ENCODE peak calls at places on chromosome 11, in five cellular contexts. One of them, this sample, is unnamed.
A peak's percentile ranks its signal among the peaks of the same experiment; 100 is the strongest.

GRCh38 chr11:119741369-119742262 is 12.6 kb upstream of the NECTIN1 start:
- DNase-seq in WERI-Rb-1: no peak
- DNase-seq in psoas muscle: peak; percentile 64
- DNase-seq in fibroblast of pulmonary artery: peak; percentile 27
- DNase-seq in A549: peak; percentile 58
- DNase-seq in this sample: peak; percentile 39

GRCh38 chr11:129815596-129816461 is at the start of gene TMEM45B:
- DNase-seq in WERI-Rb-1: peak; percentile 25
- DNase-seq in psoas muscle: no peak
- DNase-seq in fibroblast of pulmonary artery: no peak
- DNase-seq in A549: no peak
- DNase-seq in this sample: no peak

GRCh38 chr11:72789493-72790131 is 4.2 kb downstream of the STARD10 start:
- DNase-seq in WERI-Rb-1: no peak
- DNase-seq in psoas muscle: peak; percentile 72
- DNase-seq in fibroblast of pulmonary artery: peak; percentile 40
- DNase-seq in A549: no peak
- DNase-seq in this sample: peak; percentile 24

GRCh38 chr11:126082251-126083109 is 19.8 kb upstream of the CDON start:
- DNase-seq in WERI-Rb-1: no peak
- DNase-seq in psoas muscle: no peak
- DNase-seq in fibroblast of pulmonary artery: no peak
- DNase-seq in A549: no peak
- DNase-seq in this sample: no peak

GRCh38 chr11:100876826-100877545 is 189.9 kb downstream of the ARHGAP42 start:
- DNase-seq in WERI-Rb-1: no peak
- DNase-seq in psoas muscle: no peak
- DNase-seq in fibroblast of pulmonary artery: peak; percentile 97
- DNase-seq in A549: no peak
- DNase-seq in this sample: peak; percentile 47

GRCh38 chr11:3138178-3139085 is 26.7 kb downstream of the OSBPL5 start:
- DNase-seq in WERI-Rb-1: peak; percentile 75
- DNase-seq in psoas muscle: peak; percentile 32
- DNase-seq in fibroblast of pulmonary artery: no peak
- DNase-seq in A549: no peak
- DNase-seq in this sample: no peak

GRCh38 chr11:87134524-87135106 is 96.9 kb downstream of the TMEM135 start:
- DNase-seq in WERI-Rb-1: no peak
- DNase-seq in psoas muscle: no peak
- DNase-seq in fibroblast of pulmonary artery: no peak
- DNase-seq in A549: no peak
- DNase-seq in this sample: no peak

GRCh38 chr11:95256204-95256819 is 25.3 kb upstream of the SESN3 start:
- DNase-seq in WERI-Rb-1: no peak
- DNase-seq in psoas muscle: no peak
- DNase-seq in fibroblast of pulmonary artery: peak; percentile 40
- DNase-seq in A549: no peak
- DNase-seq in this sample: peak; percentile 51

GRCh38 chr11:3205261-3206127 is 13.1 kb downstream of the MRGPRG start:
- DNase-seq in WERI-Rb-1: no peak
- DNase-seq in psoas muscle: peak; percentile 32
- DNase-seq in fibroblast of pulmonary artery: peak; percentile 17
- DNase-seq in A549: no peak
- DNase-seq in this sample: no peak

GRCh38 chr11:64157987-64158386 is 7.9 kb downstream of the MACROD1 start:
- DNase-seq in WERI-Rb-1: no peak
- DNase-seq in psoas muscle: no peak
- DNase-seq in fibroblast of pulmonary artery: no peak
- DNase-seq in A549: no peak
- DNase-seq in this sample: no peak

GRCh38 chr11:37984991-37985390 is 1387.0 kb upstream of the RAG2 start:
- DNase-seq in WERI-Rb-1: no peak
- DNase-seq in psoas muscle: no peak
- DNase-seq in fibroblast of pulmonary artery: peak; percentile 54
- DNase-seq in A549: no peak
- DNase-seq in this sample: peak; percentile 6

GRCh38 chr11:9880657-9881056 is 216.8 kb downstream of the SWAP70 start:
- DNase-seq in WERI-Rb-1: no peak
- DNase-seq in psoas muscle: no peak
- DNase-seq in fibroblast of pulmonary artery: no peak
- DNase-seq in A549: no peak
- DNase-seq in this sample: no peak

GRCh38 chr11:64078294-64078693 is 42.6 kb downstream of the FLRT1 start:
- DNase-seq in WERI-Rb-1: peak; percentile 66
- DNase-seq in psoas muscle: no peak
- DNase-seq in fibroblast of pulmonary artery: no peak
- DNase-seq in A549: no peak
- DNase-seq in this sample: no peak

GRCh38 chr11:96189351-96189750 is 153.6 kb downstream of the MAML2 start:
- DNase-seq in WERI-Rb-1: no peak
- DNase-seq in psoas muscle: no peak
- DNase-seq in fibroblast of pulmonary artery: no peak
- DNase-seq in A549: no peak
- DNase-seq in this sample: no peak

GRCh38 chr11:44955019-44955738 is 4.5 kb upstream of the TP53I11 start:
- DNase-seq in WERI-Rb-1: peak; percentile 75
- DNase-seq in psoas muscle: peak; percentile 77
- DNase-seq in fibroblast of pulmonary artery: peak; percentile 94
- DNase-seq in A549: peak; percentile 71
- DNase-seq in this sample: peak; percentile 39

GRCh38 chr11:26944866-26945664 is 48.8 kb upstream of the FIBIN start:
- DNase-seq in WERI-Rb-1: no peak
- DNase-seq in psoas muscle: no peak
- DNase-seq in fibroblast of pulmonary artery: no peak
- DNase-seq in A549: no peak
- DNase-seq in this sample: no peak

GRCh38 chr11:120056301-120057027 is 81.4 kb downstream of the TRIM29 start:
- DNase-seq in WERI-Rb-1: no peak
- DNase-seq in psoas muscle: no peak
- DNase-seq in fibroblast of pulmonary artery: no peak
- DNase-seq in A549: no peak
- DNase-seq in this sample: no peak

GRCh38 chr11:131866535-131867400 is 496.4 kb downstream of the NTM start:
- DNase-seq in WERI-Rb-1: no peak
- DNase-seq in psoas muscle: no peak
- DNase-seq in fibroblast of pulmonary artery: no peak
- DNase-seq in A549: no peak
- DNase-seq in this sample: no peak
- TF ChIP-seq CTCF in WERI-Rb-1: no peak
- TF ChIP-seq CTCF in psoas muscle: no peak
- TF ChIP-seq CTCF in fibroblast of pulmonary artery: peak; percentile 10
- TF ChIP-seq CTCF in A549: no peak
- TF ChIP-seq CTCF in this sample: no peak

DNA sequence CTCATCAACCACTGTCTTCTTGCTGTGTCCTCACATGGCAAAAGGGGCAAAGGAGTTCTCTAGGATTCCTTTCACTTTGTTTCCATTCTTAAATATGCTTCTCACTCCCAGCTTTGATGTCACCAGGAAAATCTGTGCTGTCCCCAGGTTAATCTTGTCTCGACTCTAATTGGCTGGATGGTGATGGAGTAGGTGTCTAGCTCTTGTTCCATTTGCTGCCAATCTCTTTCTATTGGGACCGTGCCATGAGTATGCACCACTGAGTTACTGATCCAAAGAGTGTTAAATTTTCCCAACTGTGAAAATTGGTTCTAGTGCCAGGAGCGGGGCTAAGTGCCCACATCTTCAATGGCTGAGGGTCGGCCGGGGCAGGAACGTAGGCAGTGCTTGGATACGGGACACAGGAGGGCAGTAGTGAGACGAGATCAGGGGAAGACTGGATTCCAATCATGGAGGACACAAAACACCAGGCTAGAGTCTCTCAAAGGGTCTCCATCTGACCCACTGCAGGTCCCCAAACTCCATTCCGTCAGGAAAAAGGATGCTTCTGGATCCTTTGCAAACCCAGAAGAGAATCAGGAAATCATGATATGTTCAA is 47.7 kb upstream of the CSNK2A3 start:
- DNase-seq in WERI-Rb-1: peak; percentile 44
- DNase-seq in psoas muscle: no peak
- DNase-seq in fibroblast of pulmonary artery: no peak
- DNase-seq in A549: no peak
- DNase-seq in this sample: peak; percentile 39
- TF ChIP-seq CTCF in WERI-Rb-1: peak; percentile 64
- TF ChIP-seq CTCF in psoas muscle: peak; percentile 17
- TF ChIP-seq CTCF in fibroblast of pulmonary artery: no peak
- TF ChIP-seq CTCF in A549: no peak
- TF ChIP-seq CTCF in this sample: no peak

GRCh38 chr11:19779740-19780139 is 67.1 kb downstream of the NAV2 start:
- DNase-seq in WERI-Rb-1: no peak
- DNase-seq in psoas muscle: no peak
- DNase-seq in fibroblast of pulmonary artery: no peak
- DNase-seq in A549: no peak
- DNase-seq in this sample: no peak
- TF ChIP-seq CTCF in WERI-Rb-1: no peak
- TF ChIP-seq CTCF in psoas muscle: no peak
- TF ChIP-seq CTCF in fibroblast of pulmonary artery: no peak
- TF ChIP-seq CTCF in A549: no peak
- TF ChIP-seq CTCF in this sample: no peak

DNA sequence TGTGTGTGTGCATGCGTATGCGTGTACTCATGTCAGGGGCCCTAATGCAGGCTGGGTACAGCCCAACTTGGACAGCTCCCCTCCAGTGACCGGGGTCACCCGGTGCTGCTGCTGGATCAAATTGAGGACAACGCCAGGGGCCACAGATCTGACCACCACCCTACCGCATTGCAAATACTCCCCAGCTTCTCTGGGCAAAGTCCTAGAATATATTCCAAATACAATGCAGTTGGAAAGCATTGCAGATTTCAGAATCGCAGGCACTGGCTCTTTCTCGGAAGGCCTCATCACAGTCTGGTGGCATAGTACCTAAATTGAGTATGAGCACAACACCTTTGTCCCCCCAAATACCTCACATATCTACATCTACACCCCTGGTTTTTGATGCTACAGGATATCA is 43.2 kb downstream of the MYO7A start:
- DNase-seq in WERI-Rb-1: no peak
- DNase-seq in psoas muscle: no peak
- DNase-seq in fibroblast of pulmonary artery: no peak
- DNase-seq in A549: no peak
- DNase-seq in this sample: no peak
- TF ChIP-seq CTCF in WERI-Rb-1: no peak
- TF ChIP-seq CTCF in psoas muscle: no peak
- TF ChIP-seq CTCF in fibroblast of pulmonary artery: no peak
- TF ChIP-seq CTCF in A549: no peak
- TF ChIP-seq CTCF in this sample: no peak

DNA sequence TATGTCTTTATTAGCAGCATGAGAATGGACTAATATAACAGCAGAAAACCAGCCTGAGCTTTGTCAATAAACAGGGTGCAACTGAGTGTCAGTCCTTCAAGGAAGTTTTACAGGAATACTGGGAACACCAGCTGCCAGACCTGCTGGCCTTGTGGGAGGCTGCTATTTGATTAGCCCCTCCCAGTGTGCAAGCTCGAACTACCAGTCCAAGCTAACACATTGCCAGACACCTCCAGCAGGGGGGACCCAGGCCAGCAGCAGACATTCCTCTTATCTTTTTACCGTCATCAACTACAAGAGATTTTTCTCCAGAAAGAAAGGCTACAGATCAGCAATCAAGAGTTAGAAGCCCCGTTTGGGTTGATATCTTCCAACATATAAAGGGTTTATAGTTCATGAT is 942.8 kb upstream of the TENM4 start:
- DNase-seq in WERI-Rb-1: peak; percentile 16
- DNase-seq in psoas muscle: no peak
- DNase-seq in fibroblast of pulmonary artery: no peak
- DNase-seq in A549: no peak
- DNase-seq in this sample: peak; percentile 1
- TF ChIP-seq CTCF in WERI-Rb-1: no peak
- TF ChIP-seq CTCF in psoas muscle: no peak
- TF ChIP-seq CTCF in fibroblast of pulmonary artery: no peak
- TF ChIP-seq CTCF in A549: no peak
- TF ChIP-seq CTCF in this sample: no peak

DNA sequence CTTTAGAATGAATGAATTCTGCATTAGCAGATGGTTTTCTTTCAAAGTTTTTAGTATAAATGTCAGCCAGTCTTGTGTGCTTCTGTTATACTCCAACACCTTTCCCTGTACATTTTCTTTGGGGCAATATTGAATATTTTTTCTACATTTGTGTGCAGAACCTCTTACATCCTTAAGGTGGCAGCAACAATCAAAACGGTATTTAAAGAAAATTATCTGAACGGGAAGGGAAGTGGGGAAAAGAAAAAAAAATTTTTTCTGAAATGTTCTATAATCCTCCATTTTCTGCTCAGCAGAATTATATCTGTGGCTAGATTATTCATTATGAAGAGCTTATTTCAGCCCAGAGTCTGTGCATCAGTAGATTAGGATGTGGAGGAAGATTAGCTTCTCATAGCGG is 347.3 kb upstream of the RAG2 start:
- DNase-seq in WERI-Rb-1: no peak
- DNase-seq in psoas muscle: no peak
- DNase-seq in fibroblast of pulmonary artery: peak; percentile 17
- DNase-seq in A549: no peak
- DNase-seq in this sample: peak; percentile 13
- TF ChIP-seq CTCF in WERI-Rb-1: peak; percentile 16
- TF ChIP-seq CTCF in psoas muscle: no peak
- TF ChIP-seq CTCF in fibroblast of pulmonary artery: peak; percentile 50
- TF ChIP-seq CTCF in A549: peak; percentile 17
- TF ChIP-seq CTCF in this sample: peak; percentile 42

GRCh38 chr11:67352546-67353316 is 615 bp downstream of the POLD4 start:
- DNase-seq in WERI-Rb-1: no peak
- DNase-seq in psoas muscle: no peak
- DNase-seq in fibroblast of pulmonary artery: no peak
- DNase-seq in A549: no peak
- DNase-seq in this sample: no peak

GRCh38 chr11:67355794-67356550 is 2.6 kb upstream of the POLD4 start:
- DNase-seq in WERI-Rb-1: peak; percentile 25
- DNase-seq in psoas muscle: no peak
- DNase-seq in fibroblast of pulmonary artery: no peak
- DNase-seq in A549: peak; percentile 1
- DNase-seq in this sample: no peak

GRCh38 chr11:67353317-67354313 is at the start of gene POLD4:
- DNase-seq in WERI-Rb-1: peak; percentile 97
- DNase-seq in psoas muscle: peak; percentile 100
- DNase-seq in fibroblast of pulmonary artery: peak; percentile 97
- DNase-seq in A549: peak; percentile 95
- DNase-seq in this sample: peak; percentile 92

GRCh38 chr11:67355023-67355793 is 1.9 kb upstream of the POLD4 start:
- DNase-seq in WERI-Rb-1: peak; percentile 42
- DNase-seq in psoas muscle: peak; percentile 54
- DNase-seq in fibroblast of pulmonary artery: no peak
- DNase-seq in A549: peak; percentile 11
- DNase-seq in this sample: no peak

DNA sequence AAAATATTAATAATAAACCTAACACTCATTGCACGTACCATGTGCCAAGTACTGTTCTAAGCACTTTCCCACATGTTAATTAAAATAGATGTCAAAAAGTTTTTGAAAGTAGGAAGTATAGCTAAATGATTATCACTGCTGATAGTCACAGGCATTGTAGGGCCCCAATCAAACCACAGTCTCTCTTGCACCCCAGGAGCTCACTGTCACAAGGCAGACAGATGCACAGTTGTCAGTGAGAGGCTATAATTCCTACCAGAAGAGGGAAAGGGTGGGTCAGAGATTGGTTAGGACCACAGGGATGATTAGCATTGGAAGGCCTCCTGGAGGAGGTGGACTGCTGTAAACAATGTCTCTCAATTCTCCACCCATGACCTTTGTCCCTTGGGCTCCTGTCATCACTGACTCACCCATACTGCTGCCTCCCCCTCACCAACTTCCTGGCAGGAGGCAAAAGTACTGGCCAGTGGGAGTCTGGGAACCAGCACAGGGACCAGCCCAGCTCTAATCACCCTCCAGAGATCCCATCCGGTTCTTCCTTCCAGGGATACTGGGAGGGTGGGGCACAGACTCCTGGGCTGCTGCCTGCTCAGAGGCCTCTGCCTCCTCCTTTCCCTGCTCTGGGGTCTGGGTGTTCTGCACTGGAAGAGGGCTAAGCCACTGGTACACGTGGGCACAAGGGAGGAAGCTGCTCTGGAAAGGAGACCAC is 1.1 kb upstream of the POLD4 start:
- DNase-seq in WERI-Rb-1: peak; percentile 62
- DNase-seq in psoas muscle: peak; percentile 82
- DNase-seq in fibroblast of pulmonary artery: peak; percentile 97
- DNase-seq in A549: peak; percentile 96
- DNase-seq in this sample: peak; percentile 96
- TF ChIP-seq CTCF in WERI-Rb-1: no peak
- TF ChIP-seq CTCF in psoas muscle: no peak
- TF ChIP-seq CTCF in fibroblast of pulmonary artery: peak; percentile 32
- TF ChIP-seq CTCF in A549: no peak
- TF ChIP-seq CTCF in this sample: no peak